ENCODE peak calls at places on chromosomes 12 and 14, in four cellular contexts. C is stomach, W is GM23248, Y is NT2/D1. I is an unnamed sample. For H3K4me1 and H3K9me3, the result is how much of the 10 kb centered on the place peaks cover.

GRCh38 chr14:104778694-104779331 is 16.7 kb downstream of the AKT1 start:
- DNase-seq in C (no peak), W (no peak), Y (no peak), I (no peak)

GRCh38 chr12:6950944-6951540 is at the start of gene PTPN6:
- DNase-seq in C (peak), W (no peak), Y (no peak), I (peak)

GRCh38 chr12:95922231-95922630 is 20.2 kb downstream of the CCDC38 start:
- DNase-seq in W (peak), C (no peak), Y (no peak), I (no peak)

GRCh38 chr14:74085047-74085637 is 386 bp downstream of the LIN52 start:
- DNase-seq in W (peak), Y (no peak), C (no peak), I (no peak)

GRCh38 chr14:32934891-32935633 is 3.6 kb upstream of the NPAS3 start:
- DNase-seq in Y (no peak), C (no peak), W (peak), I (no peak)

GRCh38 chr12:19547258-19547657 is 108.0 kb downstream of the AEBP2 start:
- DNase-seq in Y (no peak), W (peak), C (no peak), I (no peak)

GRCh38 chr12:57621497-57622292 is 10.5 kb downstream of the ARHGEF25 start:
- DNase-seq in C (peak), Y (no peak), W (peak), I (peak)

GRCh38 chr12:124094188-124094587 is 121.2 kb downstream of the ZNF664 start:
- DNase-seq in C (no peak), W (no peak), Y (no peak), I (no peak)

GRCh38 chr12:46667547-46667946 is 158.2 kb downstream of the SLC38A4 start:
- DNase-seq in W (peak), C (no peak), Y (no peak), I (no peak)

GRCh38 chr12:42085596-42085995 is 59.1 kb downstream of the GXYLT1 start:
- DNase-seq in Y (no peak), W (no peak), C (no peak), I (no peak)

GRCh38 chr12:106010746-106011145 is 128.0 kb downstream of the NUAK1 start:
- DNase-seq in W (peak), Y (no peak), C (no peak), I (no peak)

GRCh38 chr14:75441731-75442130 is 13.9 kb downstream of the JDP2 start:
- DNase-seq in W (peak), C (no peak), Y (no peak), I (no peak)

GRCh38 chr12:96099986-96100385 is 64.6 kb upstream of the LTA4H start:
- DNase-seq in C (no peak), W (no peak), Y (no peak), I (no peak)

GRCh38 chr12:103728323-103728722 is 112.7 kb downstream of the NT5DC3 start:
- DNase-seq in C (no peak), Y (no peak), W (peak), I (no peak)

GRCh38 chr12:14988035-14988434 is 15.2 kb downstream of the PDE6H start:
- DNase-seq in C (no peak), Y (no peak), W (no peak), I (no peak)

GRCh38 chr14:106766145-106766544 is 1239.8 kb downstream of the TMEM121 start:
- DNase-seq in C (no peak), Y (no peak), W (no peak), I (peak)

GRCh38 chr14:96423446-96424103 is 31.6 kb downstream of the AK7 start:
- DNase-seq in C (no peak), W (no peak), Y (no peak), I (no peak)

GRCh38 chr14:85175556-85175955 is 354.4 kb upstream of the FLRT2 start:
- DNase-seq in W (peak), Y (no peak), C (no peak), I (no peak)

GRCh38 chr14:76955575-76956252 is 72.8 kb downstream of the IRF2BPL start:
- DNase-seq in C (no peak), Y (no peak), W (peak), I (no peak)

GRCh38 chr14:76958020-76958965 is 70.2 kb downstream of the IRF2BPL start:
- DNase-seq in C (no peak), Y (no peak), W (no peak), I (no peak)

GRCh38 chr14:76958975-76959710 is 69.4 kb downstream of the IRF2BPL start:
- DNase-seq in Y (no peak), C (no peak), W (peak), I (no peak)

GRCh38 chr14:76956253-76957090 is 72.0 kb downstream of the IRF2BPL start:
- DNase-seq in W (peak), Y (peak), C (peak), I (peak)

GRCh38 chr14:76957224-76957881 is 71.2 kb downstream of the IRF2BPL start:
- DNase-seq in C (no peak), W (peak), Y (no peak), I (no peak)
- H3K4me1 ChIP-seq in C (half or more), W (half or more), Y (under half), I (under half)

GRCh38 chr14:79571361-79571760 is 639.9 kb downstream of the DIO2 start:
- DNase-seq in Y (no peak), W (no peak), C (no peak), I (peak)

GRCh38 chr14:79575032-79575431 is 636.3 kb downstream of the DIO2 start:
- DNase-seq in C (no peak), Y (no peak), W (no peak), I (no peak)

GRCh38 chr14:79570648-79571047 is 640.7 kb downstream of the DIO2 start:
- DNase-seq in W (no peak), Y (no peak), C (no peak), I (no peak)

GRCh38 chr14:79576434-79576833 is 634.9 kb downstream of the DIO2 start:
- DNase-seq in C (no peak), Y (no peak), W (no peak), I (no peak)

DNA sequence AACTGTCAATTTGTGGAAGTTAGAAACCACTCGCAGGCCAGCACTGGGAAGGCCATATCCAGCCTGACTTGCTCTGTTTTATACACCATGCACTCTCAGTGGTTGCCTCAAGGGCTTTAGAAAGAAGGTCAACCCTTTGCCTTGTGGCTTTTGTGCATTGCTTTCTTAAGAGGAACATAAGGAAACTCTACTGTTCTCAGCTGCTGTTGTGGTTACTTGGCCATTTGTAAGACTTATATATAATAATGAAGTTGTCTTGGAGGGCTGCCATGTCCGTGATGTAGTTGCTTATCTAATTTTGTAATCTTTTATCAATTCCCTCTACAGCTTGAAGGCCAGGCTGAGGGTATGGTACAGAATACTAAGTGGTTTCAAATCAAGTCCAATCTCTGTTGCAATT is 637.8 kb downstream of the DIO2 start:
- DNase-seq in C (no peak), W (no peak), Y (no peak), I (no peak)
- H3K9me3 ChIP-seq in C (under half), W (under half), Y (under half), I (under half)

GRCh38 chr12:52036587-52037171 is 14.6 kb upstream of the NR4A1 start:
- DNase-seq in Y (no peak), C (peak), W (peak), I (peak)
- H3K4me1 ChIP-seq in Y (under half), C (under half), W (under half), I (under half)

GRCh38 chr12:133037207-133038005 is at the start of gene ZNF84:
- DNase-seq in Y (peak), W (peak), C (peak), I (peak)

DNA sequence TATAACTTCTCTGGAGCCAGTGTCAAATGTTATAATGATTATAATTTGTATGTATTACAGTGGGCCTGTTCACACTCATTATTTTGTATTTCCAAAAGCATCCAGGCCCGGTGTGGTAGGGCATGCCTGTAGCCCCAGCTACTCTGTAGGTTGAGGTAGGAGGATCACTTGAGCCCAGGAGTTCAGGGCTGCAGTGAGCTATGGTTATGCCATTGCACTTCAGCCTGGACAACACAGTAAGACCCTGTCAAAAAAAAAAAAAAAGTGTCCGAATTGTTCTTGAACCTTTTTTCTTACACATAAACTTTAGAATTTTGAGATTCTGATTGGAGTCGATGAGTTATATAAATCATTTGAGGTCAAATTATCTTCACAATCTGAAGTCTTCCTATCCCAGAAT is 1.0 kb downstream of the ZNF84 start:
- DNase-seq in C (no peak), W (peak), Y (no peak), I (no peak)
- H3K9me3 ChIP-seq in C (half or more), W (under half), Y (half or more), I (under half)

I was measured in small intestine.